ENCODE peak calls at places on chromosomes 1 and 21, in seven cellular contexts. One of them, this sample, is unnamed.

GRCh38 chr1:234102591-234102990 is 198.1 kb downstream of the SLC35F3 start:
- DNase-seq in breast epithelium: no peak
- DNase-seq in testis: no peak
- DNase-seq in IMR-90: no peak
- DNase-seq in esophagus muscularis mucosa: no peak
- DNase-seq in heart left ventricle: peak; percentile 38
- DNase-seq in ovary: no peak
- DNase-seq in this sample: no peak

GRCh38 chr1:53627666-53628065 is 111.3 kb downstream of the GLIS1 start:
- DNase-seq in breast epithelium: peak; percentile 19
- DNase-seq in testis: no peak
- DNase-seq in IMR-90: no peak
- DNase-seq in esophagus muscularis mucosa: peak; percentile 55
- DNase-seq in heart left ventricle: no peak
- DNase-seq in ovary: no peak
- DNase-seq in this sample: no peak

GRCh38 chr1:109906160-109906838 is 4.3 kb upstream of the CSF1 start:
- DNase-seq in breast epithelium: no peak
- DNase-seq in testis: no peak
- DNase-seq in IMR-90: no peak
- DNase-seq in esophagus muscularis mucosa: no peak
- DNase-seq in heart left ventricle: no peak
- DNase-seq in ovary: no peak
- DNase-seq in this sample: no peak

GRCh38 chr1:117001254-117001927 is at the start of gene CD101:
- DNase-seq in breast epithelium: no peak
- DNase-seq in testis: no peak
- DNase-seq in IMR-90: no peak
- DNase-seq in esophagus muscularis mucosa: no peak
- DNase-seq in heart left ventricle: no peak
- DNase-seq in ovary: no peak
- DNase-seq in this sample: no peak

GRCh38 chr1:116311756-116312691 is 61.0 kb upstream of the ATP1A1 start:
- DNase-seq in breast epithelium: peak; percentile 63
- DNase-seq in testis: no peak
- DNase-seq in IMR-90: no peak
- DNase-seq in esophagus muscularis mucosa: peak; percentile 78
- DNase-seq in heart left ventricle: peak; percentile 34
- DNase-seq in ovary: no peak
- DNase-seq in this sample: no peak

GRCh38 chr1:94591791-94592565 is 50.4 kb upstream of the F3 start:
- DNase-seq in breast epithelium: no peak
- DNase-seq in testis: no peak
- DNase-seq in IMR-90: no peak
- DNase-seq in esophagus muscularis mucosa: no peak
- DNase-seq in heart left ventricle: no peak
- DNase-seq in ovary: no peak
- DNase-seq in this sample: no peak

GRCh38 chr1:193181985-193182384 is 4.4 kb downstream of the B3GALT2 start:
- DNase-seq in breast epithelium: no peak
- DNase-seq in testis: no peak
- DNase-seq in IMR-90: peak; percentile 23
- DNase-seq in esophagus muscularis mucosa: no peak
- DNase-seq in heart left ventricle: no peak
- DNase-seq in ovary: no peak
- DNase-seq in this sample: peak; percentile 9

GRCh38 chr1:99559166-99559565 is 86.7 kb upstream of the PALMD start:
- DNase-seq in breast epithelium: no peak
- DNase-seq in testis: no peak
- DNase-seq in IMR-90: no peak
- DNase-seq in esophagus muscularis mucosa: no peak
- DNase-seq in heart left ventricle: no peak
- DNase-seq in ovary: no peak
- DNase-seq in this sample: no peak

GRCh38 chr1:52037402-52037814 is 3.8 kb upstream of the KTI12 start:
- DNase-seq in breast epithelium: no peak
- DNase-seq in testis: no peak
- DNase-seq in IMR-90: peak; percentile 77
- DNase-seq in esophagus muscularis mucosa: no peak
- DNase-seq in heart left ventricle: no peak
- DNase-seq in ovary: no peak
- DNase-seq in this sample: no peak

GRCh38 chr1:1020415-1021009 is 592 bp downstream of the AGRN start:
- DNase-seq in breast epithelium: no peak
- DNase-seq in testis: no peak
- DNase-seq in IMR-90: no peak
- DNase-seq in esophagus muscularis mucosa: no peak
- DNase-seq in heart left ventricle: no peak
- DNase-seq in ovary: no peak
- DNase-seq in this sample: peak; percentile 62

GRCh38 chr21:35102488-35103407 is 53.6 kb upstream of the RUNX1 start:
- DNase-seq in breast epithelium: no peak
- DNase-seq in testis: peak; percentile 37
- DNase-seq in IMR-90: peak; percentile 33
- DNase-seq in esophagus muscularis mucosa: no peak
- DNase-seq in heart left ventricle: peak; percentile 62
- DNase-seq in ovary: no peak
- DNase-seq in this sample: peak; percentile 11

GRCh38 chr1:58932820-58933598 is 149.2 kb upstream of the JUN start:
- DNase-seq in breast epithelium: peak; percentile 57
- DNase-seq in testis: no peak
- DNase-seq in IMR-90: peak; percentile 76
- DNase-seq in esophagus muscularis mucosa: peak; percentile 24
- DNase-seq in heart left ventricle: no peak
- DNase-seq in ovary: no peak
- DNase-seq in this sample: peak; percentile 9

GRCh38 chr1:27862004-27862403 is 10.3 kb upstream of the THEMIS2 start:
- DNase-seq in breast epithelium: no peak
- DNase-seq in testis: no peak
- DNase-seq in IMR-90: no peak
- DNase-seq in esophagus muscularis mucosa: no peak
- DNase-seq in heart left ventricle: no peak
- DNase-seq in ovary: no peak
- DNase-seq in this sample: no peak
- TF ChIP-seq POLR2A in breast epithelium: no peak
- TF ChIP-seq POLR2A in testis: no peak
- TF ChIP-seq POLR2A in IMR-90: no peak
- TF ChIP-seq POLR2A in esophagus muscularis mucosa: no peak
- TF ChIP-seq POLR2A in heart left ventricle: no peak
- TF ChIP-seq POLR2A in ovary: no peak
- TF ChIP-seq POLR2A in this sample: no peak

GRCh38 chr1:46767649-46768282 is 31.1 kb upstream of the CYP4B1 start:
- DNase-seq in breast epithelium: no peak
- DNase-seq in testis: no peak
- DNase-seq in IMR-90: no peak
- DNase-seq in esophagus muscularis mucosa: no peak
- DNase-seq in heart left ventricle: peak; percentile 63
- DNase-seq in ovary: no peak
- DNase-seq in this sample: no peak

GRCh38 chr1:46768445-46768844 is 30.4 kb upstream of the CYP4B1 start:
- DNase-seq in breast epithelium: no peak
- DNase-seq in testis: no peak
- DNase-seq in IMR-90: no peak
- DNase-seq in esophagus muscularis mucosa: no peak
- DNase-seq in heart left ventricle: no peak
- DNase-seq in ovary: no peak
- DNase-seq in this sample: no peak

GRCh38 chr1:46770541-46770940 is 28.3 kb upstream of the CYP4B1 start:
- DNase-seq in breast epithelium: no peak
- DNase-seq in testis: no peak
- DNase-seq in IMR-90: no peak
- DNase-seq in esophagus muscularis mucosa: no peak
- DNase-seq in heart left ventricle: no peak
- DNase-seq in ovary: no peak
- DNase-seq in this sample: no peak

GRCh38 chr1:46772571-46772970 is 26.3 kb upstream of the CYP4B1 start:
- DNase-seq in breast epithelium: no peak
- DNase-seq in testis: no peak
- DNase-seq in IMR-90: no peak
- DNase-seq in esophagus muscularis mucosa: no peak
- DNase-seq in heart left ventricle: peak; percentile 33
- DNase-seq in ovary: no peak
- DNase-seq in this sample: no peak

DNA sequence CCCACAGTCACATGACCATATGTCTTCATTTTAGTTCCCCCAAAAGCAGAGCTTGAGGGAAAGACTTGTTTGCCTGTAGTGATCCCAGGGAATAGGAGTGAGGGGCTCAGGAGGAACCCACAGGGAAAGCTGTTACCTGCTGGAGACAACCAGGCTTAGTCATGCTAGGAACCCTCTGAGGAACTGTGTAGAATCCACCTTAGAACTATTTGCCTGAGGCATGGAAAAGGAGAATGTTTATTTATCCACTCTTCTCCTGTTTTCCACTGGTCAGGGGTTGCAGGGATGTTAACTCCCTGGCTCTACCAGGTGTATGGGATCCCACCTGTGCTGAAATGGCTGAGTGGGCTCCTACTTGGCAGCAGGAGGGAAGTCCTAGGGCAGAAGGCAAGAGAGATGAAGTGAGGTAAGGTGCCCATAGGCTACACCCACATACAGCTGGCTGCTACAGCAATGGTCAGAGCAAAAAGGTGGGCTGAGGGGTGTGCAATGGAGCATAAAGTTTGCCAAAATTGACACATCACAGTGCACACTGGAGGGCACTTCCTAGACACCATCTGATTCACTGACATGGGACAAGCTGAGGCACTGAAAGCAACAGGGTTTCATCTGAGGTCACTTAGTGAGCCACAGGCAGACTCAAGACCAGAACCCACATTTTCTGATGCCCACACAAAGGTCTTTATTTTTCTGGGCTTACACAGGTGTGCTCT is 29.7 kb upstream of the CYP4B1 start:
- DNase-seq in breast epithelium: no peak
- DNase-seq in testis: no peak
- DNase-seq in IMR-90: no peak
- DNase-seq in esophagus muscularis mucosa: no peak
- DNase-seq in heart left ventricle: no peak
- DNase-seq in ovary: no peak
- DNase-seq in this sample: no peak
- TF ChIP-seq POLR2A in breast epithelium: no peak
- TF ChIP-seq POLR2A in testis: no peak
- TF ChIP-seq POLR2A in IMR-90: no peak
- TF ChIP-seq POLR2A in esophagus muscularis mucosa: no peak
- TF ChIP-seq POLR2A in heart left ventricle: no peak
- TF ChIP-seq POLR2A in ovary: no peak
- TF ChIP-seq POLR2A in this sample: no peak

DNA sequence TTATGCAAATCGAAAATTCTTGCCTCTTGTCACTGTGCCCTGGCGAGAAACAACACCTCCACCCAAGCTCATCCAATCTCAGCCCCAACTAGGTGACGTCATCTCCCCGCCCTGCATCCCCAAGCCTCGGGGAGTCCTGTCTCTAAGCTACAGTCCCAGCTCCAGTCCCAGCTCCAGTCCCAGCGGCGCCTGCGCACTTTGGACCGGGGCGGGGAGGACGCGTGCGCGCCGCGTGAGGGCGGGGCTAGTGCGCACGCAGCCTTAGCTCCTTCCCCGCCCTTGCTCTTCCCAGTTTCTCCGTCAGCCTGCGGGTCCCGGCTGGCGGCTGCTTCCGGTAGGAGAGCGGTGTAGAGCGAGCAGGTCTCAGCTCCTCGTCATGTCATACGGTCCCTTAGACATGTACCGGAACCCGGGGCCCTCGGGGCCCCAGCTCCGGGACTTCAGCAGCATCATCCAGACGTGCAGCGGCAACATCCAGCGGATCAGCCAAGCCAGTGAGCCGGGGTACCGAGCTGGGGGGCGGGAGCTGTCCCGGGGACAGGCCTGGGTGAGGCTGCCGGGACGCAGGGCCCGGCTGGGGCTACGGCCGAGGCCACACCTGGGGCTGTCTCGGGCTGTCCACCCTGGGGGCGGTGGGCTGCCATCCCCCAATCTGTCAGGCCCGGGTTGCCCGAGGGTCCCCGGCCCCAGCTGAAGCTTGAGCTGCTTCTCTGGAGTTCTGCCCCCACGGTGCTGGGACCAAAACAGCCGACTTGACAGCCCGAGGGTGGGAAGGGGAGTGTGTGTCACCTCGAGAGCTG is at the start of gene STX12:
- DNase-seq in breast epithelium: peak; percentile 97
- DNase-seq in testis: peak; percentile 98
- DNase-seq in IMR-90: peak; percentile 100
- DNase-seq in esophagus muscularis mucosa: peak; percentile 100
- DNase-seq in heart left ventricle: peak; percentile 99
- DNase-seq in ovary: peak; percentile 99
- DNase-seq in this sample: peak; percentile 94
- TF ChIP-seq POLR2A in breast epithelium: peak; percentile 75
- TF ChIP-seq POLR2A in testis: peak; percentile 70
- TF ChIP-seq POLR2A in IMR-90: peak; percentile 93
- TF ChIP-seq POLR2A in esophagus muscularis mucosa: peak; percentile 85
- TF ChIP-seq POLR2A in heart left ventricle: peak; percentile 92
- TF ChIP-seq POLR2A in ovary: peak; percentile 88
- TF ChIP-seq POLR2A in this sample: peak; percentile 69

DNA sequence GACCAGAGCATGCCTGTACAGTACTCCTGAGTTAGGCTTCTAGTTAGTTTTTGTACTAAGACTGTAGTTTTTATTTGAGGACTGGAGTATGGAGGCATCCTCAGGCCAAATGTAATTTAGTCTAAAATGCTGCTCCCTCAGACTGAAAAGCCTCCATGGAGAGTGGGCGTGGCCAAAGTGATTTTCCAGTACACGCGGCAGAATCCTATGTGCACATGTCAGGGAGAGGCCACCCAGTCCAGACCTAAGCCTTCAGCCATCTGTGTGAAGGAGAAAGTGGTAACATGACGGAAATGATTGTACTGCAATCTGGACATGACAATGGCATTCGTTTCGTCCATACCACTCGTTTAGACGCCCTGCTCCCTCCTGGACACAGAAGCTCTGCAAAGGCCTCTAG is 56.2 kb downstream of the PCP4 start:
- DNase-seq in breast epithelium: no peak
- DNase-seq in testis: no peak
- DNase-seq in IMR-90: no peak
- DNase-seq in esophagus muscularis mucosa: no peak
- DNase-seq in heart left ventricle: no peak
- DNase-seq in ovary: no peak
- DNase-seq in this sample: no peak
- TF ChIP-seq POLR2A in breast epithelium: no peak
- TF ChIP-seq POLR2A in testis: no peak
- TF ChIP-seq POLR2A in IMR-90: no peak
- TF ChIP-seq POLR2A in esophagus muscularis mucosa: no peak
- TF ChIP-seq POLR2A in heart left ventricle: no peak
- TF ChIP-seq POLR2A in ovary: no peak
- TF ChIP-seq POLR2A in this sample: no peak